ENCODE peak calls at places on chromosome 19, in eight cellular contexts. One of them, this sample, is unnamed. For H3K9me3, the result is how much of the 10 kb centered on the place peaks cover.

GRCh38 chr19:12788682-12789097 is 2.6 kb upstream of the JUNB start:
- DNase-seq in left ventricle myocardium inferior: peak
- DNase-seq in heart left ventricle: peak
- DNase-seq in transverse colon: peak
- DNase-seq in fibroblast of lung: peak
- DNase-seq in tibial nerve: no peak
- DNase-seq in right cardiac atrium: peak
- DNase-seq in colonic mucosa: peak
- DNase-seq in this sample: peak

GRCh38 chr19:29767039-29767735 is 44.6 kb upstream of the CCNE1 start:
- DNase-seq in left ventricle myocardium inferior: no peak
- DNase-seq in heart left ventricle: no peak
- DNase-seq in transverse colon: no peak
- DNase-seq in fibroblast of lung: no peak
- DNase-seq in tibial nerve: no peak
- DNase-seq in right cardiac atrium: no peak
- DNase-seq in colonic mucosa: no peak
- DNase-seq in this sample: no peak

GRCh38 chr19:39997595-39998216 is 846 bp downstream of the ZNF546 start:
- DNase-seq in left ventricle myocardium inferior: no peak
- DNase-seq in heart left ventricle: no peak
- DNase-seq in transverse colon: no peak
- DNase-seq in fibroblast of lung: peak
- DNase-seq in tibial nerve: no peak
- DNase-seq in right cardiac atrium: no peak
- DNase-seq in colonic mucosa: no peak
- DNase-seq in this sample: no peak

GRCh38 chr19:3055741-3056453 is 6.4 kb downstream of the TLE5 start:
- DNase-seq in left ventricle myocardium inferior: no peak
- DNase-seq in heart left ventricle: no peak
- DNase-seq in transverse colon: peak
- DNase-seq in fibroblast of lung: no peak
- DNase-seq in tibial nerve: no peak
- DNase-seq in right cardiac atrium: no peak
- DNase-seq in colonic mucosa: peak
- DNase-seq in this sample: no peak

GRCh38 chr19:45954132-45954531 is 19.5 kb downstream of the NOVA2 start:
- DNase-seq in left ventricle myocardium inferior: no peak
- DNase-seq in heart left ventricle: no peak
- DNase-seq in transverse colon: no peak
- DNase-seq in fibroblast of lung: no peak
- DNase-seq in tibial nerve: no peak
- DNase-seq in right cardiac atrium: no peak
- DNase-seq in colonic mucosa: no peak
- DNase-seq in this sample: no peak

GRCh38 chr19:2015611-2015950 is at the start of gene BTBD2:
- DNase-seq in left ventricle myocardium inferior: no peak
- DNase-seq in heart left ventricle: no peak
- DNase-seq in transverse colon: peak
- DNase-seq in fibroblast of lung: peak
- DNase-seq in tibial nerve: no peak
- DNase-seq in right cardiac atrium: peak
- DNase-seq in colonic mucosa: peak
- DNase-seq in this sample: no peak

GRCh38 chr19:45798995-45799517 is 6.4 kb upstream of the DMWD start:
- DNase-seq in left ventricle myocardium inferior: peak
- DNase-seq in heart left ventricle: no peak
- DNase-seq in transverse colon: peak
- DNase-seq in fibroblast of lung: peak
- DNase-seq in tibial nerve: no peak
- DNase-seq in right cardiac atrium: peak
- DNase-seq in colonic mucosa: no peak
- DNase-seq in this sample: no peak

GRCh38 chr19:2266183-2266993 is 10.2 kb upstream of the JSRP1 start:
- DNase-seq in left ventricle myocardium inferior: peak
- DNase-seq in heart left ventricle: peak
- DNase-seq in transverse colon: peak
- DNase-seq in fibroblast of lung: peak
- DNase-seq in tibial nerve: peak
- DNase-seq in right cardiac atrium: peak
- DNase-seq in colonic mucosa: peak
- DNase-seq in this sample: peak

GRCh38 chr19:46107371-46107770 is 17.1 kb downstream of the IGFL3 start:
- DNase-seq in left ventricle myocardium inferior: no peak
- DNase-seq in heart left ventricle: no peak
- DNase-seq in transverse colon: no peak
- DNase-seq in fibroblast of lung: no peak
- DNase-seq in tibial nerve: no peak
- DNase-seq in right cardiac atrium: no peak
- DNase-seq in colonic mucosa: no peak
- DNase-seq in this sample: no peak

GRCh38 chr19:9622531-9622930 is 1.5 kb upstream of the ZNF561 start:
- DNase-seq in left ventricle myocardium inferior: no peak
- DNase-seq in heart left ventricle: no peak
- DNase-seq in transverse colon: no peak
- DNase-seq in fibroblast of lung: peak
- DNase-seq in tibial nerve: no peak
- DNase-seq in right cardiac atrium: no peak
- DNase-seq in colonic mucosa: no peak
- DNase-seq in this sample: no peak

GRCh38 chr19:2769218-2769617 is 13.9 kb downstream of the SGTA start:
- DNase-seq in left ventricle myocardium inferior: no peak
- DNase-seq in heart left ventricle: no peak
- DNase-seq in transverse colon: no peak
- DNase-seq in fibroblast of lung: no peak
- DNase-seq in tibial nerve: no peak
- DNase-seq in right cardiac atrium: no peak
- DNase-seq in colonic mucosa: no peak
- DNase-seq in this sample: no peak

GRCh38 chr19:21430674-21431073 is 33.7 kb downstream of the ZNF493 start:
- DNase-seq in left ventricle myocardium inferior: no peak
- DNase-seq in heart left ventricle: no peak
- DNase-seq in transverse colon: no peak
- DNase-seq in fibroblast of lung: no peak
- DNase-seq in tibial nerve: no peak
- DNase-seq in right cardiac atrium: no peak
- DNase-seq in colonic mucosa: no peak
- DNase-seq in this sample: no peak

GRCh38 chr19:47778089-47778953 is at the start of gene SELENOW:
- DNase-seq in left ventricle myocardium inferior: peak
- DNase-seq in heart left ventricle: peak
- DNase-seq in transverse colon: peak
- DNase-seq in fibroblast of lung: peak
- DNase-seq in tibial nerve: peak
- DNase-seq in right cardiac atrium: peak
- DNase-seq in colonic mucosa: peak
- DNase-seq in this sample: peak

GRCh38 chr19:47446534-47447469 is 24.9 kb downstream of the SLC8A2 start:
- DNase-seq in left ventricle myocardium inferior: no peak
- DNase-seq in heart left ventricle: peak
- DNase-seq in transverse colon: peak
- DNase-seq in fibroblast of lung: no peak
- DNase-seq in tibial nerve: no peak
- DNase-seq in right cardiac atrium: no peak
- DNase-seq in colonic mucosa: peak
- DNase-seq in this sample: no peak

GRCh38 chr19:7311911-7312310 is 17.7 kb upstream of the INSR start:
- DNase-seq in left ventricle myocardium inferior: no peak
- DNase-seq in heart left ventricle: no peak
- DNase-seq in transverse colon: no peak
- DNase-seq in fibroblast of lung: no peak
- DNase-seq in tibial nerve: no peak
- DNase-seq in right cardiac atrium: no peak
- DNase-seq in colonic mucosa: no peak
- DNase-seq in this sample: no peak

GRCh38 chr19:18292810-18293641 is 11.6 kb upstream of the JUND start:
- DNase-seq in left ventricle myocardium inferior: peak
- DNase-seq in heart left ventricle: peak
- DNase-seq in transverse colon: peak
- DNase-seq in fibroblast of lung: peak
- DNase-seq in tibial nerve: peak
- DNase-seq in right cardiac atrium: peak
- DNase-seq in colonic mucosa: peak
- DNase-seq in this sample: peak

GRCh38 chr19:46984077-46985010 is 35.3 kb upstream of the NPAS1 start:
- DNase-seq in left ventricle myocardium inferior: peak
- DNase-seq in heart left ventricle: no peak
- DNase-seq in transverse colon: no peak
- DNase-seq in fibroblast of lung: peak
- DNase-seq in tibial nerve: no peak
- DNase-seq in right cardiac atrium: no peak
- DNase-seq in colonic mucosa: no peak
- DNase-seq in this sample: no peak

GRCh38 chr19:18373892-18374629 is 11.9 kb upstream of the GDF15 start:
- DNase-seq in left ventricle myocardium inferior: peak
- DNase-seq in heart left ventricle: peak
- DNase-seq in transverse colon: peak
- DNase-seq in fibroblast of lung: peak
- DNase-seq in tibial nerve: peak
- DNase-seq in right cardiac atrium: peak
- DNase-seq in colonic mucosa: peak
- DNase-seq in this sample: peak

GRCh38 chr19:31110331-31110730 is 238.9 kb downstream of the TSHZ3 start:
- DNase-seq in left ventricle myocardium inferior: no peak
- DNase-seq in heart left ventricle: no peak
- DNase-seq in transverse colon: no peak
- DNase-seq in fibroblast of lung: peak
- DNase-seq in tibial nerve: no peak
- DNase-seq in right cardiac atrium: no peak
- DNase-seq in colonic mucosa: no peak
- DNase-seq in this sample: no peak

GRCh38 chr19:35184884-35185283 is 30.3 kb downstream of the FXYD5 start:
- DNase-seq in left ventricle myocardium inferior: no peak
- DNase-seq in heart left ventricle: no peak
- DNase-seq in transverse colon: no peak
- DNase-seq in fibroblast of lung: no peak
- DNase-seq in tibial nerve: no peak
- DNase-seq in right cardiac atrium: no peak
- DNase-seq in colonic mucosa: no peak
- DNase-seq in this sample: no peak

GRCh38 chr19:35178701-35179100 is 24.2 kb downstream of the FXYD5 start:
- DNase-seq in left ventricle myocardium inferior: no peak
- DNase-seq in heart left ventricle: no peak
- DNase-seq in transverse colon: no peak
- DNase-seq in fibroblast of lung: no peak
- DNase-seq in tibial nerve: no peak
- DNase-seq in right cardiac atrium: no peak
- DNase-seq in colonic mucosa: no peak
- DNase-seq in this sample: no peak

GRCh38 chr19:35179830-35180229 is 25.3 kb downstream of the FXYD5 start:
- DNase-seq in left ventricle myocardium inferior: no peak
- DNase-seq in heart left ventricle: no peak
- DNase-seq in transverse colon: no peak
- DNase-seq in fibroblast of lung: no peak
- DNase-seq in tibial nerve: no peak
- DNase-seq in right cardiac atrium: no peak
- DNase-seq in colonic mucosa: no peak
- DNase-seq in this sample: no peak

GRCh38 chr19:35184267-35184666 is 29.7 kb downstream of the FXYD5 start:
- DNase-seq in left ventricle myocardium inferior: no peak
- DNase-seq in heart left ventricle: no peak
- DNase-seq in transverse colon: no peak
- DNase-seq in fibroblast of lung: no peak
- DNase-seq in tibial nerve: no peak
- DNase-seq in right cardiac atrium: no peak
- DNase-seq in colonic mucosa: no peak
- DNase-seq in this sample: no peak

GRCh38 chr19:35181387-35181786 is 26.9 kb downstream of the FXYD5 start:
- DNase-seq in left ventricle myocardium inferior: no peak
- DNase-seq in heart left ventricle: no peak
- DNase-seq in transverse colon: no peak
- DNase-seq in fibroblast of lung: no peak
- DNase-seq in tibial nerve: no peak
- DNase-seq in right cardiac atrium: no peak
- DNase-seq in colonic mucosa: no peak
- DNase-seq in this sample: no peak
- H3K4me3 ChIP-seq in left ventricle myocardium inferior: no peak
- H3K4me3 ChIP-seq in heart left ventricle: no peak
- H3K4me3 ChIP-seq in transverse colon: no peak
- H3K4me3 ChIP-seq in fibroblast of lung: no peak
- H3K4me3 ChIP-seq in tibial nerve: no peak
- H3K4me3 ChIP-seq in right cardiac atrium: no peak
- H3K4me3 ChIP-seq in colonic mucosa: no peak
- H3K4me3 ChIP-seq in this sample: no peak

GRCh38 chr19:20423381-20424207 is 142.0 kb downstream of the ZNF737 start:
- DNase-seq in left ventricle myocardium inferior: peak
- DNase-seq in heart left ventricle: peak
- DNase-seq in transverse colon: peak
- DNase-seq in fibroblast of lung: peak
- DNase-seq in tibial nerve: peak
- DNase-seq in right cardiac atrium: peak
- DNase-seq in colonic mucosa: peak
- DNase-seq in this sample: peak
- H3K9me3 ChIP-seq in left ventricle myocardium inferior: under half
- H3K9me3 ChIP-seq in heart left ventricle: under half
- H3K9me3 ChIP-seq in transverse colon: under half
- H3K9me3 ChIP-seq in fibroblast of lung: under half
- H3K9me3 ChIP-seq in tibial nerve: under half
- H3K9me3 ChIP-seq in right cardiac atrium: under half
- H3K9me3 ChIP-seq in colonic mucosa: under half
- H3K9me3 ChIP-seq in this sample: under half

GRCh38 chr19:51689751-51690358 is 3.3 kb upstream of the SPACA6 start:
- DNase-seq in left ventricle myocardium inferior: peak
- DNase-seq in heart left ventricle: peak
- DNase-seq in transverse colon: peak
- DNase-seq in fibroblast of lung: peak
- DNase-seq in tibial nerve: no peak
- DNase-seq in right cardiac atrium: peak
- DNase-seq in colonic mucosa: peak
- DNase-seq in this sample: no peak

GRCh38 chr19:51691122-51692064 is 1.7 kb upstream of the SPACA6 start:
- DNase-seq in left ventricle myocardium inferior: no peak
- DNase-seq in heart left ventricle: no peak
- DNase-seq in transverse colon: no peak
- DNase-seq in fibroblast of lung: peak
- DNase-seq in tibial nerve: no peak
- DNase-seq in right cardiac atrium: peak
- DNase-seq in colonic mucosa: no peak
- DNase-seq in this sample: no peak

GRCh38 chr19:51692065-51692915 is 840 bp upstream of the SPACA6 start:
- DNase-seq in left ventricle myocardium inferior: no peak
- DNase-seq in heart left ventricle: no peak
- DNase-seq in transverse colon: no peak
- DNase-seq in fibroblast of lung: no peak
- DNase-seq in tibial nerve: no peak
- DNase-seq in right cardiac atrium: peak
- DNase-seq in colonic mucosa: no peak
- DNase-seq in this sample: no peak

GRCh38 chr19:51688665-51689571 is 4.2 kb upstream of the SPACA6 start:
- DNase-seq in left ventricle myocardium inferior: peak
- DNase-seq in heart left ventricle: peak
- DNase-seq in transverse colon: peak
- DNase-seq in fibroblast of lung: peak
- DNase-seq in tibial nerve: peak
- DNase-seq in right cardiac atrium: peak
- DNase-seq in colonic mucosa: peak
- DNase-seq in this sample: peak

GRCh38 chr19:51690359-51691121 is 2.6 kb upstream of the SPACA6 start:
- DNase-seq in left ventricle myocardium inferior: peak
- DNase-seq in heart left ventricle: peak
- DNase-seq in transverse colon: peak
- DNase-seq in fibroblast of lung: peak
- DNase-seq in tibial nerve: no peak
- DNase-seq in right cardiac atrium: peak
- DNase-seq in colonic mucosa: peak
- DNase-seq in this sample: peak
- H3K27ac ChIP-seq in left ventricle myocardium inferior: peak
- H3K27ac ChIP-seq in heart left ventricle: peak
- H3K27ac ChIP-seq in transverse colon: peak
- H3K27ac ChIP-seq in fibroblast of lung: peak
- H3K27ac ChIP-seq in tibial nerve: peak
- H3K27ac ChIP-seq in right cardiac atrium: peak
- H3K27ac ChIP-seq in colonic mucosa: peak
- H3K27ac ChIP-seq in this sample: peak

GRCh38 chr19:41530761-41531301 is 45.1 kb upstream of the CEACAM21 start:
- DNase-seq in left ventricle myocardium inferior: no peak
- DNase-seq in heart left ventricle: no peak
- DNase-seq in transverse colon: no peak
- DNase-seq in fibroblast of lung: no peak
- DNase-seq in tibial nerve: no peak
- DNase-seq in right cardiac atrium: no peak
- DNase-seq in colonic mucosa: no peak
- DNase-seq in this sample: no peak
- H3K4me3 ChIP-seq in left ventricle myocardium inferior: peak
- H3K4me3 ChIP-seq in heart left ventricle: peak
- H3K4me3 ChIP-seq in transverse colon: no peak
- H3K4me3 ChIP-seq in fibroblast of lung: no peak
- H3K4me3 ChIP-seq in tibial nerve: peak
- H3K4me3 ChIP-seq in right cardiac atrium: no peak
- H3K4me3 ChIP-seq in colonic mucosa: no peak
- H3K4me3 ChIP-seq in this sample: no peak

This sample was measured in ascending aorta.